ENCODE peak calls at places on chromosomes 16 and 17, in six cellular contexts. Z is GM12891, Y is stomach, U is K562, J is endothelial cell of umbilical vein, T is breast epithelium. I is an unnamed sample.

GRCh38 chr16:76955629-76956028 is 235.4 kb upstream of the MON1B start:
- DNase-seq in Z (no peak), Y (no peak), U (no peak), J (no peak), T (no peak), I (no peak)

GRCh38 chr16:23359092-23359760 is 57.1 kb downstream of the SCNN1B start:
- DNase-seq in Z (no peak), Y (no peak), U (no peak), J (peak; percentile 59), T (no peak), I (no peak)

GRCh38 chr17:82917656-82918345 is 78.0 kb upstream of the ZNF750 start:
- DNase-seq in Z (no peak), Y (no peak), U (peak; percentile 54), J (peak; percentile 21), T (no peak), I (no peak)

GRCh38 chr16:21104124-21104860 is 46.4 kb downstream of the DNAH3 start:
- DNase-seq in Z (no peak), Y (no peak), U (no peak), J (peak; percentile 82), T (no peak), I (no peak)

GRCh38 chr17:76969598-76970172 is 101.5 kb downstream of the MGAT5B start:
- DNase-seq in Z (no peak), Y (no peak), U (no peak), J (no peak), T (no peak), I (no peak)

GRCh38 chr17:38735161-38735997 is 5.2 kb downstream of the CISD3 start:
- DNase-seq in Z (peak; percentile 86), Y (peak; percentile 60), U (peak; percentile 82), J (no peak), T (no peak), I (no peak)

GRCh38 chr16:86663691-86664517 is 85.6 kb downstream of the FOXL1 start:
- DNase-seq in Z (no peak), Y (no peak), U (no peak), J (peak; percentile 39), T (no peak), I (no peak)

GRCh38 chr16:66188786-66189725 is 177.4 kb upstream of the CDH5 start:
- DNase-seq in Z (no peak), Y (no peak), U (no peak), J (no peak), T (no peak), I (no peak)

GRCh38 chr16:66084306-66084705 is 282.2 kb upstream of the CDH5 start:
- DNase-seq in Z (no peak), Y (no peak), U (no peak), J (no peak), T (no peak), I (no peak)

GRCh38 chr17:75508122-75508719 is 7.1 kb downstream of the CASKIN2 start:
- DNase-seq in Z (no peak), Y (no peak), U (no peak), J (no peak), T (no peak), I (no peak)

GRCh38 chr17:44400226-44400847 is 10.9 kb upstream of the ITGA2B start:
- DNase-seq in Z (no peak), Y (no peak), U (peak; percentile 37), J (peak; percentile 36), T (no peak), I (no peak)

GRCh38 chr17:8791910-8792270 is 7.3 kb downstream of the MFSD6L start:
- DNase-seq in Z (no peak), Y (no peak), U (peak; percentile 12), J (peak; percentile 2), T (no peak), I (no peak)

GRCh38 chr17:6639014-6639650 is 1.4 kb downstream of the KIAA0753 start:
- DNase-seq in Z (no peak), Y (no peak), U (peak; percentile 53), J (peak; percentile 6), T (no peak), I (no peak)

GRCh38 chr17:71900830-71901229 is 220.0 kb upstream of the SOX9 start:
- DNase-seq in Z (no peak), Y (no peak), U (no peak), J (no peak), T (no peak), I (no peak)

GRCh38 chr17:40437095-40437732 is 6.0 kb upstream of the IGFBP4 start:
- DNase-seq in Z (no peak), Y (no peak), U (peak; percentile 68), J (no peak), T (no peak), I (no peak)

GRCh38 chr17:50149099-50149424 is 1.4 kb downstream of the PPP1R9B start:
- DNase-seq in Z (no peak), Y (no peak), U (no peak), J (no peak), T (no peak), I (no peak)

GRCh38 chr17:50146927-50147640 is 3.4 kb downstream of the PPP1R9B start:
- DNase-seq in Z (no peak), Y (no peak), U (no peak), J (no peak), T (no peak), I (no peak)

GRCh38 chr17:50149425-50150353 is 788 bp downstream of the PPP1R9B start:
- DNase-seq in Z (no peak), Y (peak; percentile 77), U (peak; percentile 45), J (peak; percentile 59), T (no peak), I (peak; percentile 47)

GRCh38 chr17:50147841-50148225 is 2.6 kb downstream of the PPP1R9B start:
- DNase-seq in Z (no peak), Y (no peak), U (no peak), J (no peak), T (no peak), I (no peak)

GRCh38 chr17:50148226-50149098 is 2.0 kb downstream of the PPP1R9B start:
- DNase-seq in Z (peak; percentile 72), Y (peak; percentile 62), U (peak; percentile 82), J (no peak), T (peak; percentile 71), I (peak; percentile 83)
- TF ChIP-seq POLR2AphosphoS5 in Z (peak; percentile 30), Y (peak; percentile 18), U (no peak), J (no peak), T (peak; percentile 8), I (peak; percentile 60)

DNA sequence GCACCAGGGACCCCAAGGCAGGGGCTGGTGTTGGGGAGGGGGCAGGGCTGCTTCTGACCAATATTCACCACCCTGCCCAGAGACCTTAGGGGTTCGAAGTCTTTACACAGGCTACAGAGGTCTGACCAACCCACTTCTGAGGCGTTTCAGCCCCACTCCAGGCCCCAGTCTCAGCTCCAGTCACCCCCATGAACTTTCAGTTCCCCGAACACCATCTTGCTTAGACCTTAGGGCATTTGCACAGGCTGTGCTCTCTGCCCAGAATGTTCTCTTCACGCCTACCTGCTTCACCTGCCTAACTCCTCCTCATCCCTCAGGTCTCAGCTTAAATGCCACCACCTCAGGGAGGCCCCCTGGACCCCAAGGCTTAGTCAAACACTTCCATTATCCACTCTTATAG is 25.8 kb upstream of the CPNE2 start:
- DNase-seq in Z (no peak), Y (no peak), U (no peak), J (no peak), T (no peak), I (no peak)
- TF ChIP-seq POLR2A in Z (no peak), Y (no peak), U (no peak), J (no peak), T (no peak), I (no peak)

GRCh38 chr16:72896719-72897118 is 151.2 kb downstream of the ZFHX3 start:
- DNase-seq in Z (no peak), Y (no peak), U (no peak), J (no peak), T (no peak), I (no peak)

GRCh38 chr16:72897707-72898106 is 150.2 kb downstream of the ZFHX3 start:
- DNase-seq in Z (no peak), Y (no peak), U (no peak), J (no peak), T (no peak), I (no peak)

GRCh38 chr16:72891291-72892227 is 156.4 kb downstream of the ZFHX3 start:
- DNase-seq in Z (no peak), Y (no peak), U (no peak), J (no peak), T (no peak), I (no peak)

GRCh38 chr16:72895951-72896350 is 152.0 kb downstream of the ZFHX3 start:
- DNase-seq in Z (no peak), Y (no peak), U (no peak), J (no peak), T (no peak), I (no peak)

DNA sequence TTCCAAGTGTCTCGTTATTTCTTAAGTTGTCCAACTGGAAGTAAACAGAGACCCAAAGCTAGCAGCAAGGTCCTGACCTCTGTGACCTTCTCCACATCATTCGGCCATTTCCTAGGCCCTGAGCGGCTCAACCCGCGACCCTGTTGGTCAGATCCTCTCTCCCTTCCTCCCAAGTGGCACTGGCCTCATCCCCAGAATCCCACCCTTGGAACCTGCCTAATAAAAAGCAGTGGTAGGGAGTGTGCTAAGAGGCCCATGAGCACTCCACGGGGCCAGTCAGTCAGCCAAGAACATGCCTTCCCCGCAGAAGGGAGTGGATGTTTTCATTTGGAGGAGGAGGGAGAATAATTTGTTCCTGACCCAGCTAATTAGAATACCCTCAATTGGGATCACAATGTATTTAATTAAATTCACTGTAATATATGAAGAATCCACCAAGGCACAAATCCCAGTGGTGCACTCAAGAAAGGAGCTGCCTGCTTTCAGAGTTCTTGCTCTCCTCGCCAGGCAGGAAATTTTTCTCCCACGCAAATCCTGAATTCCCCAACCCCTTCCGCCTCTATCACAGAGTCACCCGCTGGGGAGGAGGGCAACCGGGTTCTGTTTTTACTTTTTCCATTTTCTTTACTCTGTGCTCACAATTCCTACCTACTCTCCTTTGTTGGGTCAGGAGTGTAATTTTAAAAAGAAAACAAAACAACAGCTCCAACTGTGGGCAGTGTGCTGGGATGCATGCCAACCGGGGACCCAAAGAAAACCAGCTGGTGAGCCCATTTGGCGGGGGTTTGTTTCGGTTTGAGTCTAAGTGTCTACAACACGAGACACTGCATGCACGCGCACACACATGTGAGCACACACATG is 153.4 kb downstream of the ZFHX3 start:
- DNase-seq in Z (no peak), Y (no peak), U (no peak), J (peak; percentile 77), T (no peak), I (no peak)
- TF ChIP-seq POLR2AphosphoS5 in Z (no peak), Y (no peak), U (no peak), J (no peak), T (no peak), I (peak; percentile 20)

DNA sequence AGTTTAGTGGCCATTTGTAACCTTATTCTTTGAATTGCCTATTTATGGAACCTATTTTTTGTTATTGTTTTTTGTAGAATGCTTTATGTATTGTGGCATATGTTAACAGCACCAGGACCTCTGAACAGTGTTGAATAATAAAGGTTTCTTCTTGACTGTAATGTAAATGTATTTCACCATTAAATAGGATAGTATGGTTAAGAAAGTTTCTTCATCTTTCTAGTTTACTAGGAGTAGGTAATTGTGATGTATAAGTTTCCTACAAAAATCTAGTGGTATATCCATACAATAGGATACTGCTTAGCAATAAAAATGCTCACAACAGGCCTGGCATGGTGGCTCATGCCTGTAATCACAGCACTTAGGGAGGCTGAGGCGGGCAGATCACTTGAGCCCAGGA is 52.3 kb downstream of the TAOK1 start:
- DNase-seq in Z (no peak), Y (no peak), U (no peak), J (no peak), T (no peak), I (no peak)
- TF ChIP-seq POLR2A in Z (no peak), Y (no peak), U (no peak), J (no peak), T (no peak), I (no peak)